ENCODE peak calls at places on chromosomes 12 and 14, in four cellular contexts. U is T-helper 1 cell, W is GM23338, N is AG04449. D is an unnamed sample.

GRCh38 chr14:54366726-54367707 is 29.8 kb upstream of the CDKN3 start:
- DNase-seq in U (no peak), W (peak; percentile 83), N (peak; percentile 38), D (no peak)

GRCh38 chr12:2841056-2841455 is 6.2 kb upstream of the NRIP2 start:
- DNase-seq in U (no peak), W (no peak), N (no peak), D (no peak)

GRCh38 chr12:115114140-115114539 is 430.2 kb upstream of the TBX3 start:
- DNase-seq in U (no peak), W (peak; percentile 14), N (no peak), D (no peak)

GRCh38 chr12:120404271-120404670 is 33.6 kb upstream of the COX6A1 start:
- DNase-seq in U (no peak), W (peak; percentile 35), N (no peak), D (no peak)

GRCh38 chr14:43043851-43044250 is 1437.2 kb downstream of the LRFN5 start:
- DNase-seq in U (no peak), W (no peak), N (no peak), D (no peak)

GRCh38 chr12:47991106-47991550 is 13.1 kb downstream of the COL2A1 start:
- DNase-seq in U (no peak), W (no peak), N (no peak), D (peak; percentile 74)

GRCh38 chr14:75190023-75190422 is 13.6 kb upstream of the TMED10 start:
- DNase-seq in U (no peak), W (no peak), N (no peak), D (no peak)

GRCh38 chr14:32697704-32698103 is 241.0 kb upstream of the NPAS3 start:
- DNase-seq in U (no peak), W (no peak), N (peak; percentile 28), D (no peak)

GRCh38 chr12:14834502-14834901 is 8.8 kb downstream of the ART4 start:
- DNase-seq in U (no peak), W (no peak), N (no peak), D (no peak)

GRCh38 chr14:36069535-36069900 is 107.0 kb downstream of the PTCSC3 start:
- DNase-seq in U (no peak), W (peak; percentile 81), N (no peak), D (no peak)

GRCh38 chr14:35420036-35420811 is 15.7 kb upstream of the NFKBIA start:
- DNase-seq in U (no peak), W (no peak), N (no peak), D (no peak)

GRCh38 chr12:76085159-76085868 is 829 bp upstream of the NAP1L1 start:
- DNase-seq in U (peak; percentile 18), W (no peak), N (no peak), D (no peak)

GRCh38 chr12:43586646-43587245 is 34.7 kb upstream of the ADAMTS20 start:
- DNase-seq in U (no peak), W (no peak), N (no peak), D (no peak)

GRCh38 chr12:88393017-88393767 is 187.1 kb downstream of the KITLG start:
- DNase-seq in U (no peak), W (peak; percentile 79), N (no peak), D (no peak)

GRCh38 chr12:84038241-84038640 is 874.4 kb downstream of the SLC6A15 start:
- DNase-seq in U (no peak), W (peak; percentile 1), N (no peak), D (no peak)

GRCh38 chr14:72700338-72701231 is 193.3 kb downstream of the DPF3 start:
- DNase-seq in U (no peak), W (no peak), N (no peak), D (no peak)

GRCh38 chr12:115597157-115597712 is 680.3 kb downstream of the MED13L start:
- DNase-seq in U (no peak), W (no peak), N (no peak), D (no peak)

GRCh38 chr12:55729592-55730446 is 1.0 kb upstream of the CD63 start:
- DNase-seq in U (peak; percentile 36), W (peak; percentile 96), N (no peak), D (peak; percentile 94)

GRCh38 chr12:55838361-55838760 is 4.4 kb downstream of the MMP19 start:
- DNase-seq in U (no peak), W (no peak), N (no peak), D (no peak)

GRCh38 chr12:98060421-98060820 is 455.0 kb upstream of the TMPO start:
- DNase-seq in U (no peak), W (no peak), N (no peak), D (no peak)

GRCh38 chr12:76927170-76927784 is 48.5 kb upstream of the CSRP2 start:
- DNase-seq in U (no peak), W (peak; percentile 90), N (no peak), D (no peak)

GRCh38 chr14:69685716-69686115 is 74.3 kb downstream of the SUSD6 start:
- DNase-seq in U (no peak), W (no peak), N (no peak), D (no peak)

GRCh38 chr12:118160536-118160935 is 24.6 kb downstream of the PEBP1 start:
- DNase-seq in U (no peak), W (no peak), N (no peak), D (no peak)

D was measured in spleen.